ENCODE peak calls at places on chromosomes 2 and 18, in four cellular contexts. One of them, this sample, is unnamed. For H3K4me1, the result is how much of the 10 kb centered on the place peaks cover.

GRCh38 chr2:191713837-191714236 is 35.9 kb downstream of the NABP1 start:
- DNase-seq in tibial artery: no peak
- DNase-seq in neural progenitor cell: peak
- DNase-seq in uterus: no peak
- DNase-seq in this sample: peak

GRCh38 chr2:119208791-119209203 is 14.8 kb upstream of the STEAP3 start:
- DNase-seq in tibial artery: no peak
- DNase-seq in neural progenitor cell: no peak
- DNase-seq in uterus: no peak
- DNase-seq in this sample: no peak

GRCh38 chr2:37323770-37324535 is 680 bp downstream of the PRKD3 start:
- DNase-seq in tibial artery: no peak
- DNase-seq in neural progenitor cell: no peak
- DNase-seq in uterus: peak
- DNase-seq in this sample: peak

GRCh38 chr2:224987733-224988132 is 54.5 kb downstream of the DOCK10 start:
- DNase-seq in tibial artery: no peak
- DNase-seq in neural progenitor cell: no peak
- DNase-seq in uterus: no peak
- DNase-seq in this sample: no peak

GRCh38 chr2:99850076-99850710 is 292.2 kb downstream of the AFF3 start:
- DNase-seq in tibial artery: no peak
- DNase-seq in neural progenitor cell: no peak
- DNase-seq in uterus: no peak
- DNase-seq in this sample: no peak

GRCh38 chr18:57687970-57688369 is 66.3 kb upstream of the NARS1 start:
- DNase-seq in tibial artery: no peak
- DNase-seq in neural progenitor cell: no peak
- DNase-seq in uterus: no peak
- DNase-seq in this sample: no peak

GRCh38 chr2:29014331-29014730 is 33.2 kb downstream of the TOGARAM2 start:
- DNase-seq in tibial artery: no peak
- DNase-seq in neural progenitor cell: no peak
- DNase-seq in uterus: no peak
- DNase-seq in this sample: no peak

GRCh38 chr2:17793293-17793692 is 23.0 kb upstream of the MSGN1 start:
- DNase-seq in tibial artery: no peak
- DNase-seq in neural progenitor cell: no peak
- DNase-seq in uterus: no peak
- DNase-seq in this sample: no peak

GRCh38 chr2:102604754-102605153 is 14.6 kb upstream of the SLC9A2 start:
- DNase-seq in tibial artery: no peak
- DNase-seq in neural progenitor cell: peak
- DNase-seq in uterus: no peak
- DNase-seq in this sample: no peak

GRCh38 chr2:207831569-207832248 is 62.0 kb upstream of the FZD5 start:
- DNase-seq in tibial artery: no peak
- DNase-seq in neural progenitor cell: no peak
- DNase-seq in uterus: no peak
- DNase-seq in this sample: no peak

GRCh38 chr18:76459687-76460350 is 35.2 kb downstream of the ZNF516 start:
- DNase-seq in tibial artery: no peak
- DNase-seq in neural progenitor cell: no peak
- DNase-seq in uterus: peak
- DNase-seq in this sample: no peak

GRCh38 chr2:46439582-46439981 is 39.8 kb upstream of the TMEM247 start:
- DNase-seq in tibial artery: no peak
- DNase-seq in neural progenitor cell: no peak
- DNase-seq in uterus: no peak
- DNase-seq in this sample: no peak

GRCh38 chr18:63105636-63106316 is 213.8 kb downstream of the BCL2 start:
- DNase-seq in tibial artery: no peak
- DNase-seq in neural progenitor cell: no peak
- DNase-seq in uterus: no peak
- DNase-seq in this sample: no peak

GRCh38 chr2:181170256-181170655 is 189.9 kb downstream of the UBE2E3 start:
- DNase-seq in tibial artery: no peak
- DNase-seq in neural progenitor cell: no peak
- DNase-seq in uterus: no peak
- DNase-seq in this sample: no peak

GRCh38 chr18:39604836-39605235 is 2039.2 kb upstream of the CELF4 start:
- DNase-seq in tibial artery: no peak
- DNase-seq in neural progenitor cell: no peak
- DNase-seq in uterus: no peak
- DNase-seq in this sample: no peak

GRCh38 chr18:36446059-36446458 is 148.5 kb downstream of the FHOD3 start:
- DNase-seq in tibial artery: no peak
- DNase-seq in neural progenitor cell: no peak
- DNase-seq in uterus: no peak
- DNase-seq in this sample: peak

GRCh38 chr2:120662046-120662445 is 73.6 kb upstream of the GLI2 start:
- DNase-seq in tibial artery: no peak
- DNase-seq in neural progenitor cell: no peak
- DNase-seq in uterus: no peak
- DNase-seq in this sample: no peak

GRCh38 chr2:121210691-121211090 is 74.3 kb downstream of the TFCP2L1 start:
- DNase-seq in tibial artery: no peak
- DNase-seq in neural progenitor cell: no peak
- DNase-seq in uterus: no peak
- DNase-seq in this sample: no peak

GRCh38 chr18:24770625-24771024 is 310.2 kb downstream of the HRH4 start:
- DNase-seq in tibial artery: no peak
- DNase-seq in neural progenitor cell: no peak
- DNase-seq in uterus: no peak
- DNase-seq in this sample: no peak

GRCh38 chr18:72762505-72763122 is 105.2 kb downstream of the NETO1 start:
- DNase-seq in tibial artery: no peak
- DNase-seq in neural progenitor cell: peak
- DNase-seq in uterus: no peak
- DNase-seq in this sample: no peak

GRCh38 chr18:10397004-10397403 is 57.4 kb upstream of the APCDD1 start:
- DNase-seq in tibial artery: no peak
- DNase-seq in neural progenitor cell: no peak
- DNase-seq in uterus: no peak
- DNase-seq in this sample: no peak

GRCh38 chr2:60984717-60985116 is 32.8 kb upstream of the PEX13 start:
- DNase-seq in tibial artery: no peak
- DNase-seq in neural progenitor cell: no peak
- DNase-seq in uterus: no peak
- DNase-seq in this sample: no peak

GRCh38 chr18:3653263-3653858 is 203.4 kb downstream of the TGIF1 start:
- DNase-seq in tibial artery: no peak
- DNase-seq in neural progenitor cell: no peak
- DNase-seq in uterus: no peak
- DNase-seq in this sample: no peak

GRCh38 chr18:9700261-9700796 is 7.8 kb upstream of the RAB31 start:
- DNase-seq in tibial artery: no peak
- DNase-seq in neural progenitor cell: no peak
- DNase-seq in uterus: no peak
- DNase-seq in this sample: no peak

GRCh38 chr2:37604716-37605115 is 66.7 kb downstream of the CDC42EP3 start:
- DNase-seq in tibial artery: no peak
- DNase-seq in neural progenitor cell: no peak
- DNase-seq in uterus: no peak
- DNase-seq in this sample: no peak

GRCh38 chr2:204982303-204982702 is 437.0 kb downstream of the PARD3B start:
- DNase-seq in tibial artery: no peak
- DNase-seq in neural progenitor cell: peak
- DNase-seq in uterus: no peak
- DNase-seq in this sample: no peak

GRCh38 chr18:27808678-27809077 is 368.3 kb downstream of the CDH2 start:
- DNase-seq in tibial artery: no peak
- DNase-seq in neural progenitor cell: no peak
- DNase-seq in uterus: no peak
- DNase-seq in this sample: no peak

GRCh38 chr2:54255230-54256090 is 569 bp downstream of the TSPYL6 start:
- DNase-seq in tibial artery: no peak
- DNase-seq in neural progenitor cell: no peak
- DNase-seq in uterus: no peak
- DNase-seq in this sample: no peak

GRCh38 chr2:157363612-157364101 is 38.0 kb upstream of the ERMN start:
- DNase-seq in tibial artery: no peak
- DNase-seq in neural progenitor cell: no peak
- DNase-seq in uterus: no peak
- DNase-seq in this sample: no peak

GRCh38 chr18:8754995-8755955 is 49.9 kb downstream of the MTCL1 start:
- DNase-seq in tibial artery: no peak
- DNase-seq in neural progenitor cell: no peak
- DNase-seq in uterus: no peak
- DNase-seq in this sample: no peak

GRCh38 chr2:46818141-46818552 is 97.5 kb downstream of the MCFD2 start:
- DNase-seq in tibial artery: peak
- DNase-seq in neural progenitor cell: no peak
- DNase-seq in uterus: peak
- DNase-seq in this sample: no peak

GRCh38 chr2:110771549-110772382 is 39.4 kb downstream of the ACOXL start:
- DNase-seq in tibial artery: no peak
- DNase-seq in neural progenitor cell: no peak
- DNase-seq in uterus: no peak
- DNase-seq in this sample: no peak

GRCh38 chr2:8126783-8127182 is 555.1 kb upstream of the ID2 start:
- DNase-seq in tibial artery: no peak
- DNase-seq in neural progenitor cell: no peak
- DNase-seq in uterus: no peak
- DNase-seq in this sample: no peak

GRCh38 chr2:206783718-206784117 is 18.3 kb downstream of the FASTKD2 start:
- DNase-seq in tibial artery: no peak
- DNase-seq in neural progenitor cell: peak
- DNase-seq in uterus: no peak
- DNase-seq in this sample: peak

GRCh38 chr2:70471129-70471528 is 82.5 kb downstream of the TGFA start:
- DNase-seq in tibial artery: peak
- DNase-seq in neural progenitor cell: no peak
- DNase-seq in uterus: no peak
- DNase-seq in this sample: no peak

DNA sequence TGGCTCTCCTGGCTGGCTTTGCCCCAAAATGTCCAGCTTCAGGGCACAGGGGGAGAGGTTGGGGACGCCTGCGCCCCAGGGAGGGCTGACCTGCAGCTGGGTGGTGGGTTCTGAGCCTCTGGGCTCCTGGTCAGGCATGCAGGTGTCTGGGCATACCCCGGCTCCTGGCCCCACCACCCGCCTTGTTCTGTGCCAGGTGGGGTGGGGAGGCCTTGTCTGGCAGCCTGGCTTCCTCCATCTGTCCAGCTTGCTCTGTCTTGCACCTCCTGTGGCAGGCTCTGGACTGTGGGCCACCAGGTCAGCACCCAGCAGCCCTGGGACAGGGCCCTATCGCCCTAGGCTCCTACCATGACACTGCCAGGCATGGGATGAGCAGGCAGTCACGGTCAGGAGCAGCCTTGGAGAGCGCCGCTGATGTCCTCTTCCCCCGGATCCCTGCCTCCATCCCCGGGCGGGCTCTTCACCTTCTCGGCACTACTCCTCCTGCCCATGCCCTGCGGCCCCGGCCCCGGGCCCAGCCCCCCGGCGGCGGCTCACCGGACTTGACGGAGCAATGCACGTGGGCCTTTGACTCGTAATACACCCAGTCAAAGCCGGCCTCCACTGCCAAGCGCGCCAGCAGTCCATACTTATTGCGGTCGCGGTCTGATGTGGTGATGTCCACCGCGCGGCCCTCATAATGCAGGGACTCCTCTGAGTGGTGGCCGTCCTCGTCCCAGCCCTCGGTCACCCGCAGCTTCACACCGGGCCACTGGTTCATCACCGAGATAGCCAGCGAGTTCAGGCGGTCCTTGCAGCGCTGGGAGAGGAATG is 3.6 kb downstream of the IHH start:
- DNase-seq in tibial artery: no peak
- DNase-seq in neural progenitor cell: peak
- DNase-seq in uterus: no peak
- DNase-seq in this sample: no peak
- H3K4me3 ChIP-seq in tibial artery: no peak
- H3K4me3 ChIP-seq in neural progenitor cell: no peak
- H3K4me3 ChIP-seq in uterus: no peak
- H3K4me3 ChIP-seq in this sample: peak

DNA sequence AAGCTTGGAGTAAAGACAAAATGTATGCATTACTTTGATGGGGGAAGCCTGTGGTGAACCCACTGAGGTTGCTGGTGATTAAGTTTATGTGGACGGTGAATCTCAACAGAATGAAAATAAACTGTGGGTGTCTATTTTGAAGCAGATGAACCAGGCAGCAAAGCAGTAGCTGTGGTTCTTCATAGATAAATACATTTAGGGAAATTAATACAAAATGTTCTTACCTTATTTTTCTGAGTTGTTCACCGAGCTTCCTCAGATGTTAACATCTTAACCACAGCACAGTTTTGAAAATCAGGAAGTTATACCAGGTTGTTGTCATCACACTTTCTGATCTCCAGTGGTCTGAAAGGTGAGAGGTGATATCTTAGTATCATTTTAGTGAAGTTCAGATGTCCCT is 53.9 kb downstream of the NCK2 start:
- DNase-seq in tibial artery: no peak
- DNase-seq in neural progenitor cell: no peak
- DNase-seq in uterus: no peak
- DNase-seq in this sample: no peak
- H3K4me1 ChIP-seq in tibial artery: half or more
- H3K4me1 ChIP-seq in neural progenitor cell: under half
- H3K4me1 ChIP-seq in uterus: under half
- H3K4me1 ChIP-seq in this sample: under half

DNA sequence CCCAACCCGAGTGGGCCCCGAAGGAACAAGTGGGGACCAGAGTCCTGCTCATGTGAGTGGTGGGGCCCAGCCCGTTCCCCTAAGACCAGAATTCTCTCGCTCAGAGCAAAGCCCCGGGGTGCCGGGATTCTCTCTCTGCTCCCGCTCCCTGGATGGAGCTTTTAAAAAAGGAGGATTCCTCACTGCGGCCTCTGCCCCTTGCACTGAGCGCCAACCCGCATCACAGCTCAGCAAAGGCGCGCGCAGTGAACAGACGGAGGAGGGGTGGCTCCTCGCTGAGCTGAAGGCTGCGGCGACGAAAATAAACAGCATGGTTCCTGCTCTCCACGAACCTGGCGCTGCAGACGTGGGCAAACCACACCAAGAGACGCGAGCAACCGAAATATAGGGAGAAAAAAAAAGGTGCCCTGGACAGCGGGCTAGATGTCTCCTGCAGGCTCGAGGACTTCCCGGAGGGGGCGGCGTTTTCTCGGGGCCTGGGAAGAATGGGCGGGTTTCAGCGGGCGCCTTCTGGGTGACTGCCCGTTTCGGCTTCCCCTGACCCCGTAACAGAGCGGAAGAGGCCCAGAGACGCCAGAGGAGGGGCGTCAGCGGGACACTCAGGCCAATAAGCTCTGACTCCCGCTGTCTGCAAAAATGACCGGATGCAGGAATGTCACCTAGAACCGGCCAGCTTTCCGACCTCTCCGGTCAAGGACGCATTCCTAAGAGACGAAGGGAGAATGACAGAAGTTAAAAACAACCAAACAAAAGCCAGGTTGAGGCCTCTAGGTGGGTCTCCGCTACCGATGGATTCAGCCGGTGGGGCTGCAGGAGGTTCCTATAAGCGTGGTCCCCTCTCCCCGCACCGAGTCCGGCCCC is 819 bp upstream of the KLF11 start:
- DNase-seq in tibial artery: peak
- DNase-seq in neural progenitor cell: peak
- DNase-seq in uterus: peak
- DNase-seq in this sample: no peak
- H3K4me3 ChIP-seq in tibial artery: peak
- H3K4me3 ChIP-seq in neural progenitor cell: peak
- H3K4me3 ChIP-seq in uterus: peak
- H3K4me3 ChIP-seq in this sample: no peak

GRCh38 chr2:16425462-16426336 is 239.9 kb downstream of the CYRIA start:
- DNase-seq in tibial artery: no peak
- DNase-seq in neural progenitor cell: no peak
- DNase-seq in uterus: no peak
- DNase-seq in this sample: no peak
- H3K4me1 ChIP-seq in tibial artery: under half
- H3K4me1 ChIP-seq in neural progenitor cell: under half
- H3K4me1 ChIP-seq in uterus: under half
- H3K4me1 ChIP-seq in this sample: under half